ENCODE peak calls at places on chromosome 11, in five cellular contexts. One of them, this sample, is unnamed.
A peak's percentile ranks its signal among the peaks of the same experiment; 100 is the strongest.

GRCh38 chr11:1087961-1088926 is 13.6 kb downstream of the MUC2 start:
- DNase-seq in small intestine: peak; percentile 39
- DNase-seq in hepatocyte: no peak
- DNase-seq in tibial nerve: no peak
- DNase-seq in gastrocnemius medialis: no peak
- DNase-seq in this sample: no peak

GRCh38 chr11:11454671-11455223 is 101.7 kb upstream of the CSNK2A3 start:
- DNase-seq in small intestine: no peak
- DNase-seq in hepatocyte: no peak
- DNase-seq in tibial nerve: no peak
- DNase-seq in gastrocnemius medialis: no peak
- DNase-seq in this sample: no peak

GRCh38 chr11:35605691-35606090 is 12.6 kb upstream of the FJX1 start:
- DNase-seq in small intestine: no peak
- DNase-seq in hepatocyte: peak; percentile 28
- DNase-seq in tibial nerve: peak; percentile 31
- DNase-seq in gastrocnemius medialis: no peak
- DNase-seq in this sample: no peak

GRCh38 chr11:65487467-65488272 is 11.2 kb upstream of the MALAT1 start:
- DNase-seq in small intestine: peak; percentile 92
- DNase-seq in hepatocyte: peak; percentile 100
- DNase-seq in tibial nerve: peak; percentile 100
- DNase-seq in gastrocnemius medialis: peak; percentile 99
- DNase-seq in this sample: peak; percentile 100

GRCh38 chr11:104853276-104853675 is 45.0 kb downstream of the CASP12 start:
- DNase-seq in small intestine: no peak
- DNase-seq in hepatocyte: no peak
- DNase-seq in tibial nerve: no peak
- DNase-seq in gastrocnemius medialis: no peak
- DNase-seq in this sample: no peak

GRCh38 chr11:101620026-101620425 is 36.2 kb upstream of the TRPC6 start:
- DNase-seq in small intestine: no peak
- DNase-seq in hepatocyte: no peak
- DNase-seq in tibial nerve: no peak
- DNase-seq in gastrocnemius medialis: no peak
- DNase-seq in this sample: no peak

GRCh38 chr11:27553186-27553585 is 46.6 kb upstream of the LIN7C start:
- DNase-seq in small intestine: no peak
- DNase-seq in hepatocyte: no peak
- DNase-seq in tibial nerve: no peak
- DNase-seq in gastrocnemius medialis: no peak
- DNase-seq in this sample: no peak

GRCh38 chr11:32348502-32348901 is 86.8 kb downstream of the WT1 start:
- DNase-seq in small intestine: no peak
- DNase-seq in hepatocyte: no peak
- DNase-seq in tibial nerve: no peak
- DNase-seq in gastrocnemius medialis: no peak
- DNase-seq in this sample: no peak

GRCh38 chr11:106763516-106763915 is 254.8 kb downstream of the GUCY1A2 start:
- DNase-seq in small intestine: no peak
- DNase-seq in hepatocyte: no peak
- DNase-seq in tibial nerve: no peak
- DNase-seq in gastrocnemius medialis: no peak
- DNase-seq in this sample: no peak

DNA sequence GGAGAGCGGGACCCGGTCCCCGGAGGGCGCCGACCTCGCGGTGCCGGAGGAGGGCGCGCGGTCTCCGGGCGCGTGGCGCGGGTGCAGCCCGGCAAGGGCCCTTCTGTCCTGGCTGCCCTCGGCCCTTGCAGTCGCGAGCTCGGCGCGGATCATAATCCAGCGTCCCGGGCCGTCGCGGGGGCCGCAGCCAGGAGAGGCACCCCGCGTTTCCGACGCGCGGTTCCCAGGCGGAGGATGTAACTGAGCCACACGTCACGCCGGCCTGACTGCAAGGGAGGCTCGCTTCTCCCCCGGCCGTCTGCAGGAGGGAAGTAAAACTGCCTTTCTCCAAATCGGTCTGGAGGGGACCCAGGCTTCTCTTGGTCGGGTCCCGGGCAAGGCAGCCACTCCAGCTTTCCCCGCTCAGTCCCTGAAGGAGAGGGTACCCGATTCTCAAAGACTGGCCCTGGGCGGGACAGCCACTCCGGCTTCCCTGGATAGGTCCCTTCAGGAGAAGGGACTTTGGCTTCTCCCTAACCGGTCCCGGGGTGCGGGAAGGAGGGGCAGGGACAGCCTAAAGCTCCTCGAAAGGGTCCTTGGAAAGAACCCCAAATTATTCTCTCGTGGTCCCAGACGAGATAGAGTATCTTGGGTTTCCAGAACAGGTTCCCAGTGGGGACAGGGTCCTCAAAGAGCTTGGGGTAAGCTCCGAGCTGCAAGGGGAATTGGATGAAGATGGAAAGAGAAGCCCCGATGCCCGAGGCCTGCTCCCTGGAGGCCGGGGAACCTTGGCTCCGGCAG is 836 bp downstream of the SPON1 start:
- DNase-seq in small intestine: peak; percentile 70
- DNase-seq in hepatocyte: peak; percentile 58
- DNase-seq in tibial nerve: no peak
- DNase-seq in gastrocnemius medialis: no peak
- DNase-seq in this sample: no peak
- H3K27me3 ChIP-seq in small intestine: no peaks in the 10 kb centered on the region
- H3K27me3 ChIP-seq in hepatocyte: peaks cover 32% of the 10 kb centered on the region
- H3K27me3 ChIP-seq in tibial nerve: no peaks in the 10 kb centered on the region
- H3K27me3 ChIP-seq in gastrocnemius medialis: peaks cover 58% of the 10 kb centered on the region
- H3K27me3 ChIP-seq in this sample: peaks cover 11% of the 10 kb centered on the region

DNA sequence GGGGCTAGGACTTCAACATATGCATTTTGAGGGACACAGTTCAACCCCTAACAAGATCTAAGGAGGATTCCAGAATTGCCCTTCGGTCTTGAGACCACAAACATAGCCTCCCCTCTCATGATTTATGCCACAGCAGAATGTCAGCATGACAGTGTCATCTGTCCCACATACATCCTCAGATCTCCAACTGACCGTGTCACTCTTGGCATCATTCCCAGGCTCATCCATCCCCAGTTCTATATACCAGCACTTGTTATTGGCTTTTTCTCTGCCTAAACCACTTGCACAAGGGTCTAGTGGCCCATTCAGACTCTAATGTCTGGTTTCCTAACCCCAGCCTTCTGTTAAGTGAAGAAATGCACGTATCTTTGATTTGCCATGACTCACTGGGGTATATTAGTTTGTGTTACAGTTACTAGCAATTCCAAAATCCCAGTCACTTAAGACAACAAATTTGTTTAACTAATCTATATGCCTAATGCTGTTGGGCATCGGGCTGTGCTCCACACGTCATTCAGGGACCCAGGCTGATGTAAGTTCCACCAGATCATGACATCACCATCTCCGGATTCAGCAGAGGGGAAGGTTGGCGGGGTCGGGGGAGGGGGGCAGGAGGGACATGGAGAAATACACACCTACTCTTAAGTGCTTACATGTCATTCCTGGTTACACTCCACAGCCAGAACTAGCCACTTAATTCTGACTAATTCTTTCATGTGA is 517.4 kb downstream of the BUD13 start:
- DNase-seq in small intestine: no peak
- DNase-seq in hepatocyte: no peak
- DNase-seq in tibial nerve: no peak
- DNase-seq in gastrocnemius medialis: no peak
- DNase-seq in this sample: no peak
- H3K27ac ChIP-seq in small intestine: no peak overlapping the region
- H3K27ac ChIP-seq in hepatocyte: no peak overlapping the region
- H3K27ac ChIP-seq in tibial nerve: no peak overlapping the region
- H3K27ac ChIP-seq in gastrocnemius medialis: no peak overlapping the region
- H3K27ac ChIP-seq in this sample: no peak overlapping the region

GRCh38 chr11:45037425-45038005 is 86.8 kb upstream of the TP53I11 start:
- DNase-seq in small intestine: no peak
- DNase-seq in hepatocyte: no peak
- DNase-seq in tibial nerve: no peak
- DNase-seq in gastrocnemius medialis: no peak
- DNase-seq in this sample: no peak
- H3K4me3 ChIP-seq in small intestine: no peak overlapping the region
- H3K4me3 ChIP-seq in hepatocyte: no peak overlapping the region
- H3K4me3 ChIP-seq in tibial nerve: no peak overlapping the region
- H3K4me3 ChIP-seq in gastrocnemius medialis: no peak overlapping the region
- H3K4me3 ChIP-seq in this sample: no peak overlapping the region

GRCh38 chr11:79439430-79439892 is 1.4 kb downstream of the TENM4 start:
- DNase-seq in small intestine: no peak
- DNase-seq in hepatocyte: peak; percentile 27
- DNase-seq in tibial nerve: peak; percentile 16
- DNase-seq in gastrocnemius medialis: no peak
- DNase-seq in this sample: no peak

GRCh38 chr11:79439893-79440450 is 858 bp downstream of the TENM4 start:
- DNase-seq in small intestine: no peak
- DNase-seq in hepatocyte: peak; percentile 62
- DNase-seq in tibial nerve: peak; percentile 9
- DNase-seq in gastrocnemius medialis: no peak
- DNase-seq in this sample: no peak

GRCh38 chr11:79437274-79437980 is 3.4 kb downstream of the TENM4 start:
- DNase-seq in small intestine: no peak
- DNase-seq in hepatocyte: peak; percentile 80
- DNase-seq in tibial nerve: peak; percentile 43
- DNase-seq in gastrocnemius medialis: no peak
- DNase-seq in this sample: no peak

GRCh38 chr11:79437981-79438630 is 2.7 kb downstream of the TENM4 start:
- DNase-seq in small intestine: no peak
- DNase-seq in hepatocyte: peak; percentile 21
- DNase-seq in tibial nerve: peak; percentile 28
- DNase-seq in gastrocnemius medialis: no peak
- DNase-seq in this sample: no peak

GRCh38 chr11:79438631-79439429 is 2.0 kb downstream of the TENM4 start:
- DNase-seq in small intestine: no peak
- DNase-seq in hepatocyte: peak; percentile 61
- DNase-seq in tibial nerve: peak; percentile 44
- DNase-seq in gastrocnemius medialis: no peak
- DNase-seq in this sample: no peak
- H3K27me3 ChIP-seq in small intestine: peaks cover 18% of the 10 kb centered on the region
- H3K27me3 ChIP-seq in hepatocyte: peaks cover 49% of the 10 kb centered on the region
- H3K27me3 ChIP-seq in tibial nerve: no peaks in the 10 kb centered on the region
- H3K27me3 ChIP-seq in gastrocnemius medialis: peaks cover 76% of the 10 kb centered on the region
- H3K27me3 ChIP-seq in this sample: peaks cover 5% of the 10 kb centered on the region